ENCODE peak calls at places on chromosomes 1 and 21, in eight cellular contexts. W is fibroblast of lung; K is mammary epithelial cell; J is cardiac muscle cell; T is K562; H is upper lobe of right lung; Y is CD8-positive, alpha-beta T cell; M is heart left ventricle. G is an unnamed sample.

GRCh38 chr21:35039595-35040291 is 9.4 kb downstream of the RUNX1 start:
- DNase-seq in W (no peak), K (no peak), J (no peak), T (no peak), H (no peak), Y (no peak), M (no peak), G (no peak)

GRCh38 chr1:10824821-10825540 is 28.5 kb upstream of the CASZ1 start:
- DNase-seq in W (peak), K (peak), J (no peak), T (no peak), H (no peak), Y (no peak), M (no peak), G (no peak)

GRCh38 chr1:196143602-196144342 is 464.5 kb downstream of the KCNT2 start:
- DNase-seq in W (no peak), K (no peak), J (no peak), T (no peak), H (no peak), Y (no peak), M (no peak), G (no peak)

GRCh38 chr1:196467230-196467629 is 141.0 kb downstream of the KCNT2 start:
- DNase-seq in W (peak), K (no peak), J (no peak), T (no peak), H (no peak), Y (no peak), M (no peak), G (no peak)

GRCh38 chr1:93575586-93576271 is 105.9 kb downstream of the BCAR3 start:
- DNase-seq in W (peak), K (no peak), J (no peak), T (no peak), H (no peak), Y (no peak), M (no peak), G (no peak)

GRCh38 chr1:69569281-69569970 is 1.7 kb downstream of the LRRC7 start:
- DNase-seq in W (peak), K (no peak), J (peak), T (peak), H (no peak), Y (no peak), M (no peak), G (no peak)

GRCh38 chr1:223031690-223032601 is 111.1 kb downstream of the TLR5 start:
- DNase-seq in W (peak), K (no peak), J (no peak), T (no peak), H (no peak), Y (no peak), M (peak), G (no peak)

GRCh38 chr21:42997053-42997452 is 22.7 kb downstream of the PKNOX1 start:
- DNase-seq in W (peak), K (peak), J (no peak), T (no peak), H (peak), Y (no peak), M (peak), G (no peak)

GRCh38 chr1:24318238-24318987 is 744 bp upstream of the GRHL3 start:
- DNase-seq in W (peak), K (peak), J (no peak), T (no peak), H (no peak), Y (no peak), M (no peak), G (no peak)

GRCh38 chr1:171433451-171433850 is 51.9 kb upstream of the PRRC2C start:
- DNase-seq in W (peak), K (peak), J (no peak), T (no peak), H (no peak), Y (no peak), M (no peak), G (no peak)

GRCh38 chr21:42763578-42764442 is 110.4 kb downstream of the PDE9A start:
- DNase-seq in W (no peak), K (no peak), J (no peak), T (no peak), H (peak), Y (no peak), M (no peak), G (no peak)

GRCh38 chr1:215146252-215146975 is 63.9 kb downstream of the KCNK2 start:
- DNase-seq in W (peak), K (peak), J (peak), T (no peak), H (no peak), Y (no peak), M (no peak), G (peak)

GRCh38 chr1:24551910-24552571 is 3.8 kb upstream of the NCMAP start:
- DNase-seq in W (peak), K (no peak), J (peak), T (no peak), H (peak), Y (no peak), M (no peak), G (peak)

GRCh38 chr1:96387785-96388184 is 333.8 kb upstream of the PTBP2 start:
- DNase-seq in W (no peak), K (peak), J (no peak), T (no peak), H (no peak), Y (no peak), M (no peak), G (peak)

GRCh38 chr1:204684551-204685235 is 845 bp downstream of the LRRN2 start:
- DNase-seq in W (peak), K (no peak), J (peak), T (no peak), H (no peak), Y (no peak), M (peak), G (peak)

GRCh38 chr1:209485167-209485566 is 98.3 kb upstream of the CAMK1G start:
- DNase-seq in W (peak), K (peak), J (no peak), T (no peak), H (no peak), Y (no peak), M (peak), G (no peak)

GRCh38 chr1:205963352-205963751 is 20.1 kb upstream of the SLC26A9 start:
- DNase-seq in W (peak), K (peak), J (no peak), T (no peak), H (peak), Y (no peak), M (no peak), G (no peak)

GRCh38 chr1:35558374-35559316 is 1.0 kb downstream of the NCDN start:
- DNase-seq in W (no peak), K (no peak), J (peak), T (no peak), H (no peak), Y (peak), M (no peak), G (peak)

GRCh38 chr1:180597520-180597919 is 34.3 kb upstream of the XPR1 start:
- DNase-seq in W (no peak), K (no peak), J (no peak), T (no peak), H (no peak), Y (no peak), M (no peak), G (no peak)

GRCh38 chr1:119713039-119713537 is 1.4 kb downstream of the PHGDH start:
- DNase-seq in W (peak), K (no peak), J (peak), T (no peak), H (no peak), Y (no peak), M (no peak), G (no peak)

GRCh38 chr1:63198921-63199530 is 123.3 kb upstream of the FOXD3 start:
- DNase-seq in W (no peak), K (no peak), J (no peak), T (no peak), H (no peak), Y (no peak), M (no peak), G (no peak)

GRCh38 chr1:169308313-169309039 is 59.1 kb downstream of the NME7 start:
- DNase-seq in W (no peak), K (no peak), J (no peak), T (no peak), H (no peak), Y (no peak), M (no peak), G (no peak)

GRCh38 chr1:198187973-198188588 is 31.3 kb downstream of the NEK7 start:
- DNase-seq in W (peak), K (no peak), J (no peak), T (no peak), H (no peak), Y (peak), M (no peak), G (no peak)

GRCh38 chr1:147598631-147599361 is 57.5 kb downstream of the BCL9 start:
- DNase-seq in W (peak), K (no peak), J (peak), T (peak), H (no peak), Y (peak), M (no peak), G (peak)

GRCh38 chr1:97488505-97488904 is 432.3 kb downstream of the DPYD start:
- DNase-seq in W (no peak), K (peak), J (no peak), T (no peak), H (no peak), Y (no peak), M (no peak), G (no peak)

GRCh38 chr1:145751491-145752021 is 32.3 kb downstream of the CD160 start:
- DNase-seq in W (peak), K (peak), J (no peak), T (no peak), H (no peak), Y (no peak), M (no peak), G (no peak)

GRCh38 chr1:42613803-42614131 is 44.5 kb upstream of the PPIH start:
- DNase-seq in W (no peak), K (no peak), J (no peak), T (no peak), H (no peak), Y (no peak), M (no peak), G (no peak)

GRCh38 chr1:42620307-42620706 is 37.9 kb upstream of the PPIH start:
- DNase-seq in W (no peak), K (no peak), J (no peak), T (no peak), H (no peak), Y (no peak), M (no peak), G (no peak)

GRCh38 chr1:42618866-42619265 is 39.4 kb upstream of the PPIH start:
- DNase-seq in W (no peak), K (peak), J (no peak), T (no peak), H (no peak), Y (no peak), M (no peak), G (no peak)
- H3K27ac ChIP-seq in W (no peak), K (no peak), J (no peak), T (no peak), H (no peak), Y (no peak), M (no peak), G (no peak)

DNA sequence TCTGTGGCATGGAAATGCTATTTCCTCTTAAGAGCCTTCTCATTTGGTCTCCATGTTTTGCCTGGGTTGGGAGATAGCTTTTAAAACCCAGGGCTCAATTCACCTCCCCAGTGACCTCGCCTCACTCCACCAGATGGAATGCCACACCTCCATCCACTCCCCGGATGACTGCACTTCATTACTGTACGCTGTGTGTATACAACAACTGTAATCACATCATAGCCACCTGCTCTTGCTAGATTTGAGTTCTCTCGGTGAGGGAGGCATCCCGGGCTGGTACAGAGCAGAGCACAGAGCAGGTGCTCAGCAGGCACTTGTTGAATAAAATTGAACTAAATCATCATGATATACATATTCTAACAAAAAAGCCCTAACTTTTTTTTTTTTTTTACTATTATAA is 26.0 kb downstream of the SDE2 start:
- DNase-seq in W (no peak), K (no peak), J (no peak), T (peak), H (no peak), Y (no peak), M (no peak), G (peak)
- TF ChIP-seq CTCF in W (no peak), K (no peak), J (no peak), T (no peak), H (no peak), Y (no peak), M (no peak), G (no peak)

GRCh38 chr1:160071289-160071688 is 1.3 kb upstream of the KCNJ10 start:
- DNase-seq in W (no peak), K (no peak), J (no peak), T (no peak), H (no peak), Y (no peak), M (no peak), G (no peak)
- H3K4me3 ChIP-seq in W (no peak), K (no peak), J (no peak), T (no peak), H (no peak), Y (no peak), M (no peak), G (no peak)

GRCh38 chr1:150366416-150367296 is 2.7 kb downstream of the RPRD2 start:
- DNase-seq in W (peak), K (peak), J (no peak), T (no peak), H (no peak), Y (no peak), M (no peak), G (no peak)
- H3K27ac ChIP-seq in W (no peak), K (peak), J (no peak), T (peak), H (peak), Y (peak), M (peak), G (peak)

GRCh38 chr1:117059678-117060440 is at the start of gene TTF2:
- DNase-seq in W (peak), K (peak), J (peak), T (peak), H (peak), Y (peak), M (peak), G (peak)
- TF ChIP-seq CTCF in W (no peak), K (peak), J (peak), T (peak), H (peak), Y (no peak), M (peak), G (no peak)

GRCh38 chr1:156433602-156434001 is 64.6 kb downstream of the RHBG start:
- DNase-seq in W (no peak), K (no peak), J (no peak), T (no peak), H (no peak), Y (no peak), M (no peak), G (no peak)
- H3K4me3 ChIP-seq in W (no peak), K (no peak), J (no peak), T (no peak), H (no peak), Y (no peak), M (no peak), G (no peak)

GRCh38 chr1:227793079-227793947 is 22.2 kb upstream of the PRSS38 start:
- DNase-seq in W (no peak), K (no peak), J (no peak), T (peak), H (peak), Y (no peak), M (no peak), G (no peak)
- H3K27ac ChIP-seq in W (peak), K (no peak), J (no peak), T (no peak), H (no peak), Y (no peak), M (no peak), G (no peak)